ENCODE peak calls at places on chromosome 9, in five cellular contexts. One of them, this sample, is unnamed.

GRCh38 chr9:77764894-77765780 is 117.0 kb upstream of the GNA14 start:
- DNase-seq in lower leg skin: no peak
- DNase-seq in uterus: no peak
- DNase-seq in erythroblast: peak
- DNase-seq in spleen: no peak
- DNase-seq in this sample: no peak

GRCh38 chr9:131738293-131738692 is 1.6 kb downstream of the RAPGEF1 start:
- DNase-seq in lower leg skin: no peak
- DNase-seq in uterus: no peak
- DNase-seq in erythroblast: no peak
- DNase-seq in spleen: no peak
- DNase-seq in this sample: no peak

GRCh38 chr9:9730174-9730573 is 882.6 kb downstream of the PTPRD start:
- DNase-seq in lower leg skin: no peak
- DNase-seq in uterus: no peak
- DNase-seq in erythroblast: no peak
- DNase-seq in spleen: no peak
- DNase-seq in this sample: no peak

GRCh38 chr9:37997636-37998374 is 71.2 kb downstream of the SHB start:
- DNase-seq in lower leg skin: no peak
- DNase-seq in uterus: no peak
- DNase-seq in erythroblast: peak
- DNase-seq in spleen: no peak
- DNase-seq in this sample: no peak

GRCh38 chr9:94812343-94812742 is 85.8 kb downstream of the AOPEP start:
- DNase-seq in lower leg skin: no peak
- DNase-seq in uterus: no peak
- DNase-seq in erythroblast: no peak
- DNase-seq in spleen: no peak
- DNase-seq in this sample: peak

GRCh38 chr9:119060629-119061385 is 308.4 kb downstream of the BRINP1 start:
- DNase-seq in lower leg skin: peak
- DNase-seq in uterus: no peak
- DNase-seq in erythroblast: no peak
- DNase-seq in spleen: no peak
- DNase-seq in this sample: no peak

GRCh38 chr9:10613413-10613812 is 611 bp upstream of the PTPRD start:
- DNase-seq in lower leg skin: no peak
- DNase-seq in uterus: no peak
- DNase-seq in erythroblast: no peak
- DNase-seq in spleen: no peak
- DNase-seq in this sample: no peak

GRCh38 chr9:92963831-92964606 is 16.7 kb downstream of the FGD3 start:
- DNase-seq in lower leg skin: no peak
- DNase-seq in uterus: no peak
- DNase-seq in erythroblast: peak
- DNase-seq in spleen: peak
- DNase-seq in this sample: no peak

GRCh38 chr9:96646081-96646991 is 8.8 kb downstream of the PRXL2C start:
- DNase-seq in lower leg skin: peak
- DNase-seq in uterus: no peak
- DNase-seq in erythroblast: no peak
- DNase-seq in spleen: no peak
- DNase-seq in this sample: no peak

GRCh38 chr9:97809666-97810344 is 43.2 kb upstream of the FOXE1 start:
- DNase-seq in lower leg skin: no peak
- DNase-seq in uterus: no peak
- DNase-seq in erythroblast: no peak
- DNase-seq in spleen: no peak
- DNase-seq in this sample: no peak

GRCh38 chr9:68552700-68553099 is 12.0 kb upstream of the TMEM252 start:
- DNase-seq in lower leg skin: no peak
- DNase-seq in uterus: no peak
- DNase-seq in erythroblast: no peak
- DNase-seq in spleen: no peak
- DNase-seq in this sample: peak

GRCh38 chr9:86575825-86576488 is 221.7 kb upstream of the TUT7 start:
- DNase-seq in lower leg skin: no peak
- DNase-seq in uterus: no peak
- DNase-seq in erythroblast: no peak
- DNase-seq in spleen: no peak
- DNase-seq in this sample: no peak

GRCh38 chr9:91710148-91710547 is 239.9 kb downstream of the ROR2 start:
- DNase-seq in lower leg skin: no peak
- DNase-seq in uterus: no peak
- DNase-seq in erythroblast: no peak
- DNase-seq in spleen: no peak
- DNase-seq in this sample: no peak

GRCh38 chr9:76419782-76420380 is 25.7 kb upstream of the RFK start:
- DNase-seq in lower leg skin: no peak
- DNase-seq in uterus: no peak
- DNase-seq in erythroblast: peak
- DNase-seq in spleen: no peak
- DNase-seq in this sample: no peak

GRCh38 chr9:76586555-76587314 is 127.8 kb downstream of the GCNT1 start:
- DNase-seq in lower leg skin: no peak
- DNase-seq in uterus: no peak
- DNase-seq in erythroblast: no peak
- DNase-seq in spleen: no peak
- DNase-seq in this sample: no peak

GRCh38 chr9:112874006-112874405 is 16.7 kb downstream of the SLC46A2 start:
- DNase-seq in lower leg skin: no peak
- DNase-seq in uterus: no peak
- DNase-seq in erythroblast: no peak
- DNase-seq in spleen: no peak
- DNase-seq in this sample: no peak

GRCh38 chr9:88580961-88581360 is 46.0 kb downstream of the NXNL2 start:
- DNase-seq in lower leg skin: no peak
- DNase-seq in uterus: no peak
- DNase-seq in erythroblast: no peak
- DNase-seq in spleen: no peak
- DNase-seq in this sample: no peak

GRCh38 chr9:77819672-77820071 is 171.6 kb upstream of the GNA14 start:
- DNase-seq in lower leg skin: no peak
- DNase-seq in uterus: no peak
- DNase-seq in erythroblast: peak
- DNase-seq in spleen: no peak
- DNase-seq in this sample: no peak

GRCh38 chr9:130305381-130305780 is 39.8 kb downstream of the HMCN2 start:
- DNase-seq in lower leg skin: no peak
- DNase-seq in uterus: no peak
- DNase-seq in erythroblast: no peak
- DNase-seq in spleen: no peak
- DNase-seq in this sample: no peak

GRCh38 chr9:79107911-79108676 is 463.7 kb upstream of the TLE4 start:
- DNase-seq in lower leg skin: no peak
- DNase-seq in uterus: no peak
- DNase-seq in erythroblast: no peak
- DNase-seq in spleen: no peak
- DNase-seq in this sample: no peak

GRCh38 chr9:95585824-95586223 is 69.1 kb upstream of the PTCH1 start:
- DNase-seq in lower leg skin: no peak
- DNase-seq in uterus: no peak
- DNase-seq in erythroblast: no peak
- DNase-seq in spleen: no peak
- DNase-seq in this sample: no peak

GRCh38 chr9:17531642-17532254 is 47.1 kb upstream of the SH3GL2 start:
- DNase-seq in lower leg skin: no peak
- DNase-seq in uterus: no peak
- DNase-seq in erythroblast: peak
- DNase-seq in spleen: no peak
- DNase-seq in this sample: peak

GRCh38 chr9:110426052-110426709 is 88.5 kb upstream of the TXNDC8 start:
- DNase-seq in lower leg skin: no peak
- DNase-seq in uterus: no peak
- DNase-seq in erythroblast: no peak
- DNase-seq in spleen: no peak
- DNase-seq in this sample: no peak

GRCh38 chr9:133119461-133120342 is 1.3 kb downstream of the RALGDS start:
- DNase-seq in lower leg skin: no peak
- DNase-seq in uterus: no peak
- DNase-seq in erythroblast: no peak
- DNase-seq in spleen: no peak
- DNase-seq in this sample: no peak

GRCh38 chr9:133119039-133119438 is 2.0 kb downstream of the RALGDS start:
- DNase-seq in lower leg skin: no peak
- DNase-seq in uterus: peak
- DNase-seq in erythroblast: no peak
- DNase-seq in spleen: no peak
- DNase-seq in this sample: no peak

GRCh38 chr9:133121200-133122166 is at the start of gene RALGDS:
- DNase-seq in lower leg skin: peak
- DNase-seq in uterus: peak
- DNase-seq in erythroblast: peak
- DNase-seq in spleen: peak
- DNase-seq in this sample: peak

GRCh38 chr9:133122167-133122550 is 1.1 kb upstream of the RALGDS start:
- DNase-seq in lower leg skin: no peak
- DNase-seq in uterus: no peak
- DNase-seq in erythroblast: no peak
- DNase-seq in spleen: no peak
- DNase-seq in this sample: no peak

GRCh38 chr9:133120343-133121199 is 469 bp downstream of the RALGDS start:
- DNase-seq in lower leg skin: no peak
- DNase-seq in uterus: no peak
- DNase-seq in erythroblast: no peak
- DNase-seq in spleen: peak
- DNase-seq in this sample: no peak
- TF ChIP-seq POLR2A in lower leg skin: no peak
- TF ChIP-seq POLR2A in uterus: no peak
- TF ChIP-seq POLR2A in erythroblast: peak
- TF ChIP-seq POLR2A in spleen: no peak
- TF ChIP-seq POLR2A in this sample: peak

GRCh38 chr9:136900988-136901515 is 14.7 kb downstream of the TRAF2 start:
- DNase-seq in lower leg skin: no peak
- DNase-seq in uterus: no peak
- DNase-seq in erythroblast: no peak
- DNase-seq in spleen: no peak
- DNase-seq in this sample: no peak

GRCh38 chr9:136903041-136903554 is 16.8 kb downstream of the TRAF2 start:
- DNase-seq in lower leg skin: no peak
- DNase-seq in uterus: no peak
- DNase-seq in erythroblast: no peak
- DNase-seq in spleen: peak
- DNase-seq in this sample: no peak

GRCh38 chr9:136901516-136902258 is 15.4 kb downstream of the TRAF2 start:
- DNase-seq in lower leg skin: peak
- DNase-seq in uterus: no peak
- DNase-seq in erythroblast: no peak
- DNase-seq in spleen: peak
- DNase-seq in this sample: peak

GRCh38 chr9:136900556-136900955 is 14.2 kb downstream of the TRAF2 start:
- DNase-seq in lower leg skin: no peak
- DNase-seq in uterus: no peak
- DNase-seq in erythroblast: no peak
- DNase-seq in spleen: no peak
- DNase-seq in this sample: no peak

DNA sequence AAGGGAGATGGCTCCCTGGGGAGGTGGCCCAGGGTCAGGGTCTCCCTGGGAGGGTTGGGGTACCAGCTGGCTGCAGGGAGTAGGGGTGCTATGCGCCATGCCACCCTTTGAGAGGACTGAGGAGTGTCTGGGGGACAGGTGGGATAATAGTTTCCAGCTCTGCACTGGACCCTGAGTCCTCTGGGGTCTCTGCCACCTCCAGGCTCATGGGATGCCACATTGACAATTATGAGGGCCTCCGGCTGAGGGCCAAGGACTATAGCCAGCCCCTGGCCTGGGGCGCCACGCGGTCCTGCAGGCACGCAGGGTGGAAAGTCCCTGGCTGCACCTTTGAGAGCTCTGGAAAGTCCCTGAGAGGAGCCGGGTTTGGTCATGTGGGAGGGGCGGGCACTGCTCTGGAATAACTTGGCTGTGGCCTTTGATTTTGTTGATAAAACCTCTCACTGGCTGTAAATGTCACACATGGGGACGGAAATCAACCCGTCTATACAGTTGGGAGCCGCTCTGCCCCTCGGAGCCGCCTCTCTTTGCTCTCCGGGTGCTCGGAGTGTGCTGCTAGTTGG is 16.0 kb downstream of the TRAF2 start:
- DNase-seq in lower leg skin: peak
- DNase-seq in uterus: peak
- DNase-seq in erythroblast: no peak
- DNase-seq in spleen: peak
- DNase-seq in this sample: peak
- TF ChIP-seq POLR2A in lower leg skin: no peak
- TF ChIP-seq POLR2A in uterus: no peak
- TF ChIP-seq POLR2A in erythroblast: no peak
- TF ChIP-seq POLR2A in spleen: peak
- TF ChIP-seq POLR2A in this sample: peak

DNA sequence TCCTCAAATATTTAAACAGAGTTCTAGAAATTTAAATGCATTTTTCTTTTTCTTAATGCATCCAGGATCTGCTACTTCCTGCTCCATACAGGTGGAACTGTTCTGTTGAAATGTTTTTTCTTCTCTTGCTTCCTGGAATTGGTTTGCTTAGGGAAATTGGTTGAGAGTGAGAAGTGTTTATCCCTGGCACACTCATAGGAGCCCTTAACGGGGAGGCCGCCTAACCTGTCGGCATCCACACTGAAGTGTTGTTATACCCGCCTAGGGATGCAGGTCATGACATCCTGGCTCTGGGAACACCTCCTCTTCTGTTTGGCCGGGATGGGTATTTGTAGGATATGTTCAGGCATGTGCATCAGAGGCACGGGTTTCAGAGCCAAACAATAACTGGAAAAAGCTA is 239.7 kb downstream of the GADD45G start:
- DNase-seq in lower leg skin: peak
- DNase-seq in uterus: no peak
- DNase-seq in erythroblast: no peak
- DNase-seq in spleen: peak
- DNase-seq in this sample: no peak
- TF ChIP-seq POLR2A in lower leg skin: no peak
- TF ChIP-seq POLR2A in uterus: no peak
- TF ChIP-seq POLR2A in erythroblast: no peak
- TF ChIP-seq POLR2A in spleen: no peak
- TF ChIP-seq POLR2A in this sample: no peak

DNA sequence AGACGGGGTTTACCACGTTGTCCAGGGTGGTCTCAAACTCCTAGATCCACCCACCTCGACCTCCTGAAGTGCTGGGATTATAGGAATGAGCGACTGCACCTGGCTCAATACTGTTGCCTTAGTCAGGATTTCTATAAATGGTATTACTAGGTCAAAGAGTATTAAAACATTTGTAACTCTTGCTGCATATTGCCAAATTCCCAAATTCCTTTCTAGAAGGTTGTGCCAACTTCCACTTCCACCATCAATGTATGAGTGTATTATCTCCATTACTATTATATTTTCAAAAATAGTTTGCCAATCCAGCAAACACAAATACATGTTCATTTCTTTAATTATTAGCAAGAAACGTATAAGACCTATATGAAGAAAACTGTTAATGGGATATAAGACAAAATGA is 10.6 kb downstream of the PTGR1 start:
- DNase-seq in lower leg skin: no peak
- DNase-seq in uterus: no peak
- DNase-seq in erythroblast: no peak
- DNase-seq in spleen: no peak
- DNase-seq in this sample: no peak
- TF ChIP-seq POLR2A in lower leg skin: no peak
- TF ChIP-seq POLR2A in uterus: no peak
- TF ChIP-seq POLR2A in erythroblast: no peak
- TF ChIP-seq POLR2A in spleen: no peak
- TF ChIP-seq POLR2A in this sample: no peak

GRCh38 chr9:128339761-128340690 is at the start of gene SLC27A4:
- DNase-seq in lower leg skin: peak
- DNase-seq in uterus: peak
- DNase-seq in erythroblast: peak
- DNase-seq in spleen: peak
- DNase-seq in this sample: peak
- TF ChIP-seq POLR2A in lower leg skin: no peak
- TF ChIP-seq POLR2A in uterus: no peak
- TF ChIP-seq POLR2A in erythroblast: no peak
- TF ChIP-seq POLR2A in spleen: no peak
- TF ChIP-seq POLR2A in this sample: peak